ENCODE peak calls at places on chromosome 15, in ten cellular contexts. One of them, this sample, is unnamed. For H3K4me1, the result is how much of the 10 kb centered on the place peaks cover.

GRCh38 chr15:90261811-90262210 is 3.7 kb upstream of the NGRN start:
- DNase-seq in IMR-90: peak
- DNase-seq in sigmoid colon: no peak
- DNase-seq in body of pancreas: no peak
- DNase-seq in transverse colon: no peak
- DNase-seq in uterus: no peak
- DNase-seq in stomach: no peak
- DNase-seq in suprapubic skin: no peak
- DNase-seq in heart left ventricle: no peak
- DNase-seq in breast epithelium: no peak
- DNase-seq in this sample: no peak

GRCh38 chr15:84570164-84570692 is 30.6 kb upstream of the ZSCAN2 start:
- DNase-seq in sigmoid colon: peak
- DNase-seq in suprapubic skin: peak
- DNase-seq in breast epithelium: no peak
- DNase-seq in heart left ventricle: peak
- DNase-seq in uterus: peak
- DNase-seq in transverse colon: peak
- DNase-seq in stomach: peak
- DNase-seq in IMR-90: no peak
- DNase-seq in body of pancreas: peak
- DNase-seq in this sample: no peak

GRCh38 chr15:71336671-71337070 is 221.4 kb downstream of the THSD4 start:
- DNase-seq in breast epithelium: no peak
- DNase-seq in body of pancreas: no peak
- DNase-seq in stomach: no peak
- DNase-seq in transverse colon: no peak
- DNase-seq in IMR-90: no peak
- DNase-seq in heart left ventricle: no peak
- DNase-seq in sigmoid colon: no peak
- DNase-seq in uterus: no peak
- DNase-seq in suprapubic skin: no peak
- DNase-seq in this sample: no peak

GRCh38 chr15:60299452-60300047 is 98.2 kb downstream of the ANXA2 start:
- DNase-seq in breast epithelium: no peak
- DNase-seq in heart left ventricle: no peak
- DNase-seq in sigmoid colon: no peak
- DNase-seq in uterus: peak
- DNase-seq in IMR-90: no peak
- DNase-seq in stomach: peak
- DNase-seq in body of pancreas: peak
- DNase-seq in suprapubic skin: peak
- DNase-seq in transverse colon: peak
- DNase-seq in this sample: peak

GRCh38 chr15:28113426-28114113 is 14.5 kb upstream of the OCA2 start:
- DNase-seq in breast epithelium: no peak
- DNase-seq in body of pancreas: no peak
- DNase-seq in suprapubic skin: no peak
- DNase-seq in IMR-90: no peak
- DNase-seq in uterus: no peak
- DNase-seq in stomach: no peak
- DNase-seq in transverse colon: no peak
- DNase-seq in sigmoid colon: peak
- DNase-seq in heart left ventricle: no peak
- DNase-seq in this sample: no peak

GRCh38 chr15:53625260-53625659 is 134.2 kb downstream of the WDR72 start:
- DNase-seq in IMR-90: no peak
- DNase-seq in stomach: no peak
- DNase-seq in breast epithelium: no peak
- DNase-seq in sigmoid colon: no peak
- DNase-seq in uterus: no peak
- DNase-seq in suprapubic skin: no peak
- DNase-seq in transverse colon: no peak
- DNase-seq in heart left ventricle: no peak
- DNase-seq in body of pancreas: no peak
- DNase-seq in this sample: no peak

GRCh38 chr15:69790632-69791031 is 307.1 kb downstream of the TLE3 start:
- DNase-seq in sigmoid colon: no peak
- DNase-seq in breast epithelium: no peak
- DNase-seq in uterus: no peak
- DNase-seq in body of pancreas: no peak
- DNase-seq in suprapubic skin: no peak
- DNase-seq in heart left ventricle: no peak
- DNase-seq in transverse colon: no peak
- DNase-seq in stomach: no peak
- DNase-seq in IMR-90: no peak
- DNase-seq in this sample: no peak

GRCh38 chr15:71444032-71444810 is 328.9 kb downstream of the THSD4 start:
- DNase-seq in uterus: no peak
- DNase-seq in stomach: no peak
- DNase-seq in IMR-90: no peak
- DNase-seq in transverse colon: no peak
- DNase-seq in sigmoid colon: no peak
- DNase-seq in heart left ventricle: no peak
- DNase-seq in suprapubic skin: no peak
- DNase-seq in body of pancreas: no peak
- DNase-seq in breast epithelium: no peak
- DNase-seq in this sample: no peak

GRCh38 chr15:83209333-83209732 is 1.7 kb upstream of the HDGFL3 start:
- DNase-seq in transverse colon: no peak
- DNase-seq in stomach: no peak
- DNase-seq in uterus: no peak
- DNase-seq in sigmoid colon: no peak
- DNase-seq in IMR-90: no peak
- DNase-seq in suprapubic skin: no peak
- DNase-seq in breast epithelium: no peak
- DNase-seq in body of pancreas: no peak
- DNase-seq in heart left ventricle: no peak
- DNase-seq in this sample: no peak

GRCh38 chr15:31953573-31953972 is 76.7 kb upstream of the CHRNA7 start:
- DNase-seq in IMR-90: no peak
- DNase-seq in uterus: no peak
- DNase-seq in stomach: no peak
- DNase-seq in sigmoid colon: no peak
- DNase-seq in suprapubic skin: no peak
- DNase-seq in transverse colon: no peak
- DNase-seq in heart left ventricle: no peak
- DNase-seq in body of pancreas: no peak
- DNase-seq in breast epithelium: no peak
- DNase-seq in this sample: no peak

DNA sequence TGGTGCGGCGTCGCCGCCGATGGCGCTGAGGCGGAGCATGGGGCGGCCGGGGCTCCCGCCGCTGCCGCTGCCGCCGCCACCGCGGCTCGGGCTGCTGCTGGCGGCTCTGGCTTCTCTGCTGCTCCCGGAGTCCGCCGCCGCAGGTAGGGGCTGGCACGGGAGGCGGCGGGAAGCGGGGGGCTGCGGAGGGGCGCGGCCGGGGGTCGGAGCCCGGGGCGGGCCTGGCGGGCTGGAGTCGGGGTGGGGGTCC is 152 bp downstream of the TYRO3 start:
- DNase-seq in breast epithelium: no peak
- DNase-seq in transverse colon: no peak
- DNase-seq in body of pancreas: no peak
- DNase-seq in suprapubic skin: no peak
- DNase-seq in uterus: no peak
- DNase-seq in sigmoid colon: no peak
- DNase-seq in IMR-90: no peak
- DNase-seq in stomach: no peak
- DNase-seq in heart left ventricle: no peak
- DNase-seq in this sample: no peak
- H3K27ac ChIP-seq in breast epithelium: peak
- H3K27ac ChIP-seq in transverse colon: peak
- H3K27ac ChIP-seq in body of pancreas: peak
- H3K27ac ChIP-seq in suprapubic skin: peak
- H3K27ac ChIP-seq in uterus: peak
- H3K27ac ChIP-seq in sigmoid colon: peak
- H3K27ac ChIP-seq in IMR-90: peak
- H3K27ac ChIP-seq in stomach: peak
- H3K27ac ChIP-seq in heart left ventricle: no peak
- H3K27ac ChIP-seq in this sample: no peak

GRCh38 chr15:63502843-63503738 is 1.3 kb upstream of the USP3 start:
- DNase-seq in sigmoid colon: peak
- DNase-seq in uterus: peak
- DNase-seq in breast epithelium: peak
- DNase-seq in IMR-90: peak
- DNase-seq in suprapubic skin: peak
- DNase-seq in heart left ventricle: peak
- DNase-seq in body of pancreas: peak
- DNase-seq in transverse colon: peak
- DNase-seq in stomach: peak
- DNase-seq in this sample: peak
- H3K4me1 ChIP-seq in sigmoid colon: half or more
- H3K4me1 ChIP-seq in uterus: under half
- H3K4me1 ChIP-seq in breast epithelium: under half
- H3K4me1 ChIP-seq in IMR-90: under half
- H3K4me1 ChIP-seq in suprapubic skin: half or more
- H3K4me1 ChIP-seq in heart left ventricle: under half
- H3K4me1 ChIP-seq in body of pancreas: half or more
- H3K4me1 ChIP-seq in transverse colon: under half
- H3K4me1 ChIP-seq in stomach: half or more
- H3K4me1 ChIP-seq in this sample: half or more

GRCh38 chr15:67828379-67828968 is 3.2 kb downstream of the SKOR1 start:
- DNase-seq in suprapubic skin: no peak
- DNase-seq in transverse colon: no peak
- DNase-seq in heart left ventricle: no peak
- DNase-seq in breast epithelium: no peak
- DNase-seq in sigmoid colon: no peak
- DNase-seq in body of pancreas: no peak
- DNase-seq in IMR-90: no peak
- DNase-seq in stomach: no peak
- DNase-seq in uterus: no peak
- DNase-seq in this sample: no peak

GRCh38 chr15:67828969-67829646 is 3.8 kb downstream of the SKOR1 start:
- DNase-seq in transverse colon: no peak
- DNase-seq in heart left ventricle: no peak
- DNase-seq in body of pancreas: no peak
- DNase-seq in uterus: no peak
- DNase-seq in IMR-90: no peak
- DNase-seq in breast epithelium: no peak
- DNase-seq in suprapubic skin: no peak
- DNase-seq in stomach: no peak
- DNase-seq in sigmoid colon: peak
- DNase-seq in this sample: no peak

GRCh38 chr15:67831363-67831762 is 6.1 kb downstream of the SKOR1 start:
- DNase-seq in uterus: no peak
- DNase-seq in IMR-90: no peak
- DNase-seq in transverse colon: no peak
- DNase-seq in body of pancreas: no peak
- DNase-seq in breast epithelium: no peak
- DNase-seq in stomach: no peak
- DNase-seq in heart left ventricle: no peak
- DNase-seq in suprapubic skin: no peak
- DNase-seq in sigmoid colon: peak
- DNase-seq in this sample: no peak

GRCh38 chr15:67827561-67828378 is 2.5 kb downstream of the SKOR1 start:
- DNase-seq in sigmoid colon: no peak
- DNase-seq in stomach: no peak
- DNase-seq in suprapubic skin: no peak
- DNase-seq in breast epithelium: no peak
- DNase-seq in uterus: no peak
- DNase-seq in heart left ventricle: no peak
- DNase-seq in body of pancreas: no peak
- DNase-seq in IMR-90: no peak
- DNase-seq in transverse colon: no peak
- DNase-seq in this sample: no peak

DNA sequence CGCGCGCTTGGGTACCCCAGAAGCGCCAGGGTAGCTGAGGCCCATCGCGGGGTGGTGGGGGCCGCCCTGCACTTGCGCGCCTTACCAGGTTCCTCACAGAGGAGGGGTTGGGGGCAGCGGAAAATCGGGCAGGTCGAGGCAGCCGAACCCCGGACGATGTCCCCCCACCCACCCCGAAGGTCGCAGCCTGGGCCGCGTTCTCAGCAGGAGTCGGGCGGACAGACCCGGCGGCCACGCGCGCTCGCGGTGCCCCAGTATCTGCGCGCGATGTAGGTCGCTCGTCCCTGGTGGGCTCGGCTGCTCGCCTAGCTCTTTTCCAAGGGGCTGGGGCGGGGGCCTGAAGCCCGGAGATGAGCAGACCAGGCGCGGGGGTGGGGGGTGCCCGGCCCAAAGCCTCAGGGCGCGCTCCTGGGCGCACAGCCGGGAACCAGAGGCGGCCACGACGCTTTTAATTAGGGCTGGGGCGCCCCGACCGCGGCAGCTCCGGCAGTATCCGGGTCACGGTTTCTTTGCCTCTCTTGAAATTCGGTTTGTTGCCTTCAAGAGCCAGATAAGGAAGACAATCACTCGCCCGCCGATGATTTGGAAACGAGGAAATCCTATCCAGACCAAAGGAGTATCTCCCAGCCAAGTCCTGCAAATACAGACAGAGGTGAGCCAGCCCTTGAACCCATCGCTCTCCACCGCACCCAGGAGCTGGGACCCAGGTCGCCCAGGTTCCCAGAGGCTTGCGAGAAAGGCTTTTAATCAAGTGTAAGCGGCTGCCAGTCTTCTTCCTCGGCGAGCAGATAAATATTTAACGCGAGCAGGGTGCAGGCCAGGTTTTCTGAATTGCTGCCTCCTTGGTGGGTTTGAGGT is 4.6 kb downstream of the SKOR1 start:
- DNase-seq in transverse colon: no peak
- DNase-seq in uterus: no peak
- DNase-seq in IMR-90: no peak
- DNase-seq in heart left ventricle: no peak
- DNase-seq in body of pancreas: no peak
- DNase-seq in suprapubic skin: no peak
- DNase-seq in sigmoid colon: peak
- DNase-seq in breast epithelium: no peak
- DNase-seq in stomach: no peak
- DNase-seq in this sample: no peak
- TF ChIP-seq POLR2A in transverse colon: no peak
- TF ChIP-seq POLR2A in uterus: no peak
- TF ChIP-seq POLR2A in IMR-90: no peak
- TF ChIP-seq POLR2A in heart left ventricle: no peak
- TF ChIP-seq POLR2A in body of pancreas: no peak
- TF ChIP-seq POLR2A in suprapubic skin: no peak
- TF ChIP-seq POLR2A in sigmoid colon: no peak
- TF ChIP-seq POLR2A in breast epithelium: no peak
- TF ChIP-seq POLR2A in stomach: no peak
- TF ChIP-seq POLR2A in this sample: no peak

GRCh38 chr15:65339926-65340325 is 35.4 kb downstream of the RNU5B-1 start:
- DNase-seq in body of pancreas: no peak
- DNase-seq in transverse colon: peak
- DNase-seq in breast epithelium: no peak
- DNase-seq in IMR-90: no peak
- DNase-seq in sigmoid colon: no peak
- DNase-seq in stomach: no peak
- DNase-seq in uterus: no peak
- DNase-seq in suprapubic skin: no peak
- DNase-seq in heart left ventricle: no peak
- DNase-seq in this sample: no peak
- H3K27ac ChIP-seq in body of pancreas: no peak
- H3K27ac ChIP-seq in transverse colon: no peak
- H3K27ac ChIP-seq in breast epithelium: no peak
- H3K27ac ChIP-seq in IMR-90: no peak
- H3K27ac ChIP-seq in sigmoid colon: no peak
- H3K27ac ChIP-seq in stomach: no peak
- H3K27ac ChIP-seq in uterus: no peak
- H3K27ac ChIP-seq in suprapubic skin: no peak
- H3K27ac ChIP-seq in heart left ventricle: no peak
- H3K27ac ChIP-seq in this sample: no peak